ENCODE peak calls at places on chromosomes 6 and 20, in eight cellular contexts. H, Y, T, S, E, N, G and I are unnamed samples.

GRCh38 chr6:39301606-39302005 is 12.6 kb downstream of the KCNK17 start:
- DNase-seq in H (no peak), Y (no peak), T (no peak), S (no peak), E (no peak), N (peak; percentile 48), G (no peak), I (peak; percentile 58)

GRCh38 chr20:58150772-58151171 is 77.7 kb downstream of the ANKRD60 start:
- DNase-seq in H (peak; percentile 54), Y (no peak), T (no peak), S (no peak), E (no peak), N (peak; percentile 67), G (no peak), I (peak; percentile 43)

GRCh38 chr6:154510144-154510905 is at the start of gene CNKSR3:
- DNase-seq in H (peak; percentile 95), Y (peak; percentile 83), T (peak; percentile 17), S (peak; percentile 93), E (peak; percentile 90), N (peak; percentile 95), G (no peak), I (no peak)

GRCh38 chr6:44542401-44543116 is 155.1 kb downstream of the CDC5L start:
- DNase-seq in H (no peak), Y (no peak), T (no peak), S (no peak), E (peak; percentile 18), N (no peak), G (no peak), I (no peak)

GRCh38 chr6:36604090-36605060 is 10.2 kb downstream of the SRSF3 start:
- DNase-seq in H (no peak), Y (no peak), T (no peak), S (peak; percentile 8), E (no peak), N (no peak), G (no peak), I (no peak)

GRCh38 chr6:44117397-44118128 is 9.7 kb downstream of the MRPL14 start:
- DNase-seq in H (peak; percentile 55), Y (no peak), T (peak; percentile 73), S (no peak), E (peak; percentile 70), N (no peak), G (no peak), I (no peak)

GRCh38 chr6:107244742-107245470 is 129.6 kb upstream of the BEND3 start:
- DNase-seq in H (no peak), Y (no peak), T (no peak), S (no peak), E (no peak), N (no peak), G (no peak), I (peak; percentile 75)

GRCh38 chr20:8073024-8073832 is 53.7 kb upstream of the TMX4 start:
- DNase-seq in H (no peak), Y (no peak), T (no peak), S (no peak), E (no peak), N (no peak), G (no peak), I (no peak)

GRCh38 chr20:35151739-35152138 is 4.6 kb upstream of the EDEM2 start:
- DNase-seq in H (peak; percentile 23), Y (no peak), T (no peak), S (no peak), E (no peak), N (no peak), G (no peak), I (no peak)

GRCh38 chr6:132082421-132082820 is 131.2 kb upstream of the CCN2 start:
- DNase-seq in H (no peak), Y (no peak), T (no peak), S (no peak), E (no peak), N (no peak), G (no peak), I (no peak)

GRCh38 chr6:132087391-132087790 is 136.2 kb upstream of the CCN2 start:
- DNase-seq in H (no peak), Y (no peak), T (no peak), S (no peak), E (no peak), N (no peak), G (no peak), I (no peak)

GRCh38 chr6:132088150-132088549 is 137.0 kb upstream of the CCN2 start:
- DNase-seq in H (no peak), Y (no peak), T (no peak), S (no peak), E (no peak), N (no peak), G (no peak), I (no peak)

GRCh38 chr6:132084811-132085509 is 133.8 kb upstream of the CCN2 start:
- DNase-seq in H (no peak), Y (no peak), T (no peak), S (no peak), E (no peak), N (no peak), G (no peak), I (no peak)

DNA sequence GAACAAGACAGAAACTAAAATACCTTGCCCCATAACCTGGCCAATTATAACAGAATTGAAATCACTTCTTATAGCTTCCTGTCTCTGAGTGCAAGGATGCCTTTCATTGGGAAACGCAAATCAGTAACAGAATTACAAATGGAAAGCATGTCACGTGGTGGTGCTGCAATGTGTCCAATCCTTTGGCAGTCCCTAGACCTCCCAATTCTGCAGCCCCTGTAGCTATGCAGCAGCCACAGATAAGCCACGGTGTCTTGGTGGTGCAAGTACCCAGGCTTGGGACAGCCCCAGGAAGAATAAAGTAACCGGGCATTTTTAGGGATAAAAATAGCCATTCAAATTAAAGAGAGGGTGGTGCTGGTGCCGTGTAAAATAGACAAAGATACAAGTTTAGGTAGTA is 134.6 kb upstream of the CCN2 start:
- DNase-seq in H (no peak), Y (no peak), T (no peak), S (no peak), E (no peak), N (no peak), G (no peak), I (no peak)
- H3K4me1 ChIP-seq in H (no peaks in the 10 kb centered on the region), Y (no peaks in the 10 kb centered on the region), T (peaks cover 17% of the 10 kb centered on the region), S (no peaks in the 10 kb centered on the region), E (no peaks in the 10 kb centered on the region), N (no peaks in the 10 kb centered on the region), G (no peaks in the 10 kb centered on the region), I (no peaks in the 10 kb centered on the region)

GRCh38 chr20:47360489-47361267 is 4.2 kb upstream of the ZMYND8 start:
- DNase-seq in H (peak; percentile 86), Y (peak; percentile 93), T (no peak), S (peak; percentile 91), E (peak; percentile 76), N (peak; percentile 93), G (no peak), I (peak; percentile 77)
- H3K4me1 ChIP-seq in H (peaks cover 64% of the 10 kb centered on the region), Y (peaks cover 64% of the 10 kb centered on the region), T (peaks cover 59% of the 10 kb centered on the region), S (peaks cover 38% of the 10 kb centered on the region), E (peaks cover 74% of the 10 kb centered on the region), N (peaks cover 33% of the 10 kb centered on the region), G (peaks cover 43% of the 10 kb centered on the region), I (peaks cover 50% of the 10 kb centered on the region)

GRCh38 chr6:113856011-113856551 is 1.1 kb upstream of the MARCKS start:
- DNase-seq in H (peak; percentile 45), Y (no peak), T (no peak), S (peak; percentile 31), E (no peak), N (peak; percentile 34), G (no peak), I (no peak)
- H3K4me1 ChIP-seq in H (peaks cover 19% of the 10 kb centered on the region), Y (peaks cover 5% of the 10 kb centered on the region), T (peaks cover 11% of the 10 kb centered on the region), S (peaks cover 1% of the 10 kb centered on the region), E (peaks cover 32% of the 10 kb centered on the region), N (no peaks in the 10 kb centered on the region), G (peaks cover 41% of the 10 kb centered on the region), I (peaks cover 36% of the 10 kb centered on the region)

DNA sequence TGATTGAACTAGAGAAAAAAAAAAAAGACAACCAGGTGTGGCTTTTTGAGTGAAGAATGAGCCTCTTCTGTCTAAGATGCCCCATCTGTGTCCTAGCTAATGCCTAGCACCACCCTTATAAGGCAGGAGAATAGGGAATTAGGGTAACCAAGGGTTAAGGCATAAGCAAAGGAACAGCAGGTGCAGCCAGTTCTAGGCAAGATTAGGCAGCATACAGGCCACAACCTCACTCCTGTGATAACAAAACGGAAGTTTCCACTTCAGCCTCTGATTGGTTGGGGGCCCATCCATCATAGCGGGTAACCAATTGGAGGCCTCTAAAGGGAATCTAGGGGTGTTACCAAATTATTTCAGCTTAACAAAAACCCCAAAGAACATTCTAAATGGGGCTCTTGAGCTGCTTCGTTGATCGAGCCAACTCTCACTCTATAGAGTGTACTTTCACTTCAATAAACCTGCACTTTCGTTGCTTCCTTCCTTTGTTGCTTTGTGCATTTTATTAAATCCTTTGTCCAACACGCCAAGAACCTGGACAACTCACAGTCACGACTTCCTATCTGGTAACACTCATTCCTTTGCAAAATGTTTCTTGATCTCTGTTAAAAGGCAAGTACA is 61.9 kb upstream of the TAGAP start:
- DNase-seq in H (peak; percentile 67), Y (peak; percentile 72), T (no peak), S (no peak), E (peak; percentile 81), N (peak; percentile 67), G (peak; percentile 90), I (peak; percentile 98)
- H3K4me1 ChIP-seq in H (peaks cover 12% of the 10 kb centered on the region), Y (no peaks in the 10 kb centered on the region), T (peaks cover 30% of the 10 kb centered on the region), S (no peaks in the 10 kb centered on the region), E (peaks cover 42% of the 10 kb centered on the region), N (peaks cover 13% of the 10 kb centered on the region), G (peaks cover 67% of the 10 kb centered on the region), I (peaks cover 70% of the 10 kb centered on the region)

GRCh38 chr20:50335105-50335504 is 144.5 kb downstream of the CEBPB start:
- DNase-seq in H (no peak), Y (no peak), T (no peak), S (no peak), E (no peak), N (peak; percentile 64), G (no peak), I (peak; percentile 70)
- H3K4me1 ChIP-seq in H (peaks cover 32% of the 10 kb centered on the region), Y (peaks cover 6% of the 10 kb centered on the region), T (peaks cover 32% of the 10 kb centered on the region), S (peaks cover 2% of the 10 kb centered on the region), E (peaks cover 74% of the 10 kb centered on the region), N (peaks cover 16% of the 10 kb centered on the region), G (peaks cover 17% of the 10 kb centered on the region), I (no peaks in the 10 kb centered on the region)

DNA sequence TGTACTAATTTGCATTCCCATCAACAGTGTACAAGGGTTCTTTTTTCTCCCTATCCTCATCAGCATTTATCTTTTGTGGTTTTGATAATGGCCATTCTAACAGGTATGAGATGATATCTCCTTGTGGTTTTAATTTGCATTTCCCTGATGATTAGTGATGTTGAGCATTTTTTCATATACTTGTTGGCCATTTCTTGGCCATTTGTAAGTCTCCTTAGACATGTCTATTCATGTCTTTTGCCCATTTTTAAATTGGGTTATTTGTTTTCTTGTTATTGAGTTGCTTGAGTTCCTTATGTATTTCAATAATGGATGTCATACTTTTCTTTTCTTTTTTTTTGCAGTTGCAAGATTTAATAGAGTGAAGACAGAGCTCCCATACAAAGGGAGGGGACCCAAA is 17.8 kb downstream of the FOXQ1 start:
- DNase-seq in H (no peak), Y (no peak), T (no peak), S (no peak), E (no peak), N (no peak), G (no peak), I (no peak)
- H3K4me1 ChIP-seq in H (peaks cover 7% of the 10 kb centered on the region), Y (no peaks in the 10 kb centered on the region), T (peaks cover 44% of the 10 kb centered on the region), S (no peaks in the 10 kb centered on the region), E (peaks cover 20% of the 10 kb centered on the region), N (no peaks in the 10 kb centered on the region), G (no peaks in the 10 kb centered on the region), I (no peaks in the 10 kb centered on the region)